ENCODE peak calls at places on chromosomes 6 and 20, in seven cellular contexts. One of them, this sample, is unnamed. For H3K4me1, the result is how much of the 10 kb centered on the place peaks cover.

GRCh38 chr6:17930321-17930993 is 57.0 kb downstream of the KIF13A start:
- DNase-seq in A549: no peak
- DNase-seq in IMR-90: peak
- DNase-seq in Caco-2: no peak
- DNase-seq in colonic mucosa: no peak
- DNase-seq in neural progenitor cell: no peak
- DNase-seq in GM23338: no peak
- DNase-seq in this sample: no peak

GRCh38 chr6:113630365-113630737 is 226.8 kb upstream of the MARCKS start:
- DNase-seq in Caco-2: no peak
- DNase-seq in IMR-90: peak
- DNase-seq in GM23338: no peak
- DNase-seq in A549: no peak
- DNase-seq in neural progenitor cell: no peak
- DNase-seq in colonic mucosa: no peak
- DNase-seq in this sample: peak

GRCh38 chr20:2900845-2901592 is 27.7 kb downstream of the PTPRA start:
- DNase-seq in colonic mucosa: no peak
- DNase-seq in A549: no peak
- DNase-seq in IMR-90: no peak
- DNase-seq in neural progenitor cell: no peak
- DNase-seq in GM23338: no peak
- DNase-seq in Caco-2: no peak
- DNase-seq in this sample: no peak

GRCh38 chr20:8946036-8946926 is 122.6 kb upstream of the PLCB4 start:
- DNase-seq in neural progenitor cell: peak
- DNase-seq in IMR-90: no peak
- DNase-seq in GM23338: no peak
- DNase-seq in colonic mucosa: no peak
- DNase-seq in Caco-2: no peak
- DNase-seq in A549: no peak
- DNase-seq in this sample: peak

GRCh38 chr6:160692369-160692959 is 9.6 kb upstream of the PLG start:
- DNase-seq in Caco-2: no peak
- DNase-seq in neural progenitor cell: no peak
- DNase-seq in A549: peak
- DNase-seq in IMR-90: no peak
- DNase-seq in colonic mucosa: no peak
- DNase-seq in GM23338: peak
- DNase-seq in this sample: no peak

GRCh38 chr20:51732454-51732791 is 35.8 kb downstream of the ATP9A start:
- DNase-seq in A549: no peak
- DNase-seq in colonic mucosa: no peak
- DNase-seq in GM23338: no peak
- DNase-seq in Caco-2: no peak
- DNase-seq in neural progenitor cell: no peak
- DNase-seq in IMR-90: peak
- DNase-seq in this sample: peak

GRCh38 chr6:12032783-12033573 is 20.9 kb downstream of the HIVEP1 start:
- DNase-seq in colonic mucosa: no peak
- DNase-seq in neural progenitor cell: no peak
- DNase-seq in Caco-2: no peak
- DNase-seq in GM23338: no peak
- DNase-seq in IMR-90: no peak
- DNase-seq in A549: no peak
- DNase-seq in this sample: no peak

GRCh38 chr20:20228351-20228750 is 139.6 kb upstream of the INSM1 start:
- DNase-seq in GM23338: no peak
- DNase-seq in Caco-2: no peak
- DNase-seq in colonic mucosa: no peak
- DNase-seq in A549: no peak
- DNase-seq in neural progenitor cell: no peak
- DNase-seq in IMR-90: no peak
- DNase-seq in this sample: no peak

GRCh38 chr6:112906737-112907136 is 559.6 kb downstream of the RFPL4B start:
- DNase-seq in neural progenitor cell: no peak
- DNase-seq in IMR-90: peak
- DNase-seq in GM23338: no peak
- DNase-seq in colonic mucosa: no peak
- DNase-seq in Caco-2: no peak
- DNase-seq in A549: no peak
- DNase-seq in this sample: peak

GRCh38 chr6:117272032-117272866 is 6.9 kb downstream of the VGLL2 start:
- DNase-seq in Caco-2: no peak
- DNase-seq in neural progenitor cell: peak
- DNase-seq in IMR-90: no peak
- DNase-seq in GM23338: peak
- DNase-seq in A549: no peak
- DNase-seq in colonic mucosa: no peak
- DNase-seq in this sample: no peak

GRCh38 chr20:17525650-17526049 is 5.5 kb downstream of the BFSP1 start:
- DNase-seq in A549: peak
- DNase-seq in Caco-2: peak
- DNase-seq in neural progenitor cell: peak
- DNase-seq in IMR-90: no peak
- DNase-seq in colonic mucosa: peak
- DNase-seq in GM23338: peak
- DNase-seq in this sample: no peak

GRCh38 chr6:135012764-135013163 is 41.9 kb downstream of the HBS1L start:
- DNase-seq in GM23338: no peak
- DNase-seq in colonic mucosa: no peak
- DNase-seq in neural progenitor cell: no peak
- DNase-seq in A549: no peak
- DNase-seq in Caco-2: no peak
- DNase-seq in IMR-90: peak
- DNase-seq in this sample: peak

GRCh38 chr6:78810146-78810545 is 57.2 kb upstream of the IRAK1BP1 start:
- DNase-seq in colonic mucosa: peak
- DNase-seq in neural progenitor cell: peak
- DNase-seq in Caco-2: peak
- DNase-seq in GM23338: peak
- DNase-seq in IMR-90: peak
- DNase-seq in A549: peak
- DNase-seq in this sample: peak

GRCh38 chr6:145457556-145457955 is 277.8 kb downstream of the EPM2A start:
- DNase-seq in neural progenitor cell: no peak
- DNase-seq in GM23338: no peak
- DNase-seq in Caco-2: no peak
- DNase-seq in colonic mucosa: no peak
- DNase-seq in A549: no peak
- DNase-seq in IMR-90: no peak
- DNase-seq in this sample: no peak

GRCh38 chr6:140636698-140637402 is 1262.4 kb upstream of the CITED2 start:
- DNase-seq in GM23338: peak
- DNase-seq in IMR-90: no peak
- DNase-seq in neural progenitor cell: no peak
- DNase-seq in Caco-2: no peak
- DNase-seq in colonic mucosa: no peak
- DNase-seq in A549: no peak
- DNase-seq in this sample: no peak

GRCh38 chr6:16697437-16698162 is 63.7 kb downstream of the ATXN1 start:
- DNase-seq in IMR-90: no peak
- DNase-seq in Caco-2: no peak
- DNase-seq in A549: no peak
- DNase-seq in GM23338: no peak
- DNase-seq in neural progenitor cell: no peak
- DNase-seq in colonic mucosa: no peak
- DNase-seq in this sample: no peak

GRCh38 chr20:52313335-52313963 is 121.9 kb upstream of the ZFP64 start:
- DNase-seq in IMR-90: peak
- DNase-seq in colonic mucosa: no peak
- DNase-seq in Caco-2: peak
- DNase-seq in neural progenitor cell: peak
- DNase-seq in GM23338: peak
- DNase-seq in A549: peak
- DNase-seq in this sample: peak

GRCh38 chr6:20479075-20479871 is 55.0 kb upstream of the CDKAL1 start:
- DNase-seq in A549: no peak
- DNase-seq in neural progenitor cell: no peak
- DNase-seq in IMR-90: no peak
- DNase-seq in GM23338: no peak
- DNase-seq in colonic mucosa: no peak
- DNase-seq in Caco-2: no peak
- DNase-seq in this sample: no peak

GRCh38 chr20:31566332-31566657 is 38.8 kb upstream of the ID1 start:
- DNase-seq in A549: no peak
- DNase-seq in colonic mucosa: no peak
- DNase-seq in Caco-2: no peak
- DNase-seq in neural progenitor cell: no peak
- DNase-seq in IMR-90: no peak
- DNase-seq in GM23338: no peak
- DNase-seq in this sample: no peak

DNA sequence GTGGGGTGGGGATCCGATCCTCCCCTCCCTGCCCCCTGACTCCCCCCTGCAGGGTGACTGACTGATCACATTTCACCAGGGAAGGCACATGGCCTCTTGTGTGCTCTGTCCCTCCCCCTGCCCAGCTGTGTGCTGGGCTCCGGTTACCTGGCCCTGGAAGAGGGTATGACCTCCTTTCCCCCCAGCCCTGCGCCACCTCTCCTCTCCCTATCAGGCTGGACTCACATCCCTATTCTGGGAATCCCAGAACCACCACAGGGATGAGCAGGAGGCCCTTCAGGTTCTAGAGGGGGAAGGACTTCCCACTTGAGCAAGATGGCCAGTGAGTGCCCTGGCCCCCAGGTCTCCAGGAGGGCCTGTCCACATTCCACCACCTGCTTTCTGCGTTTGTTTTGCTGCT is 2.1 kb upstream of the IP6K3 start:
- DNase-seq in A549: no peak
- DNase-seq in Caco-2: no peak
- DNase-seq in neural progenitor cell: peak
- DNase-seq in GM23338: no peak
- DNase-seq in IMR-90: no peak
- DNase-seq in colonic mucosa: no peak
- DNase-seq in this sample: no peak
- H3K4me1 ChIP-seq in A549: under half
- H3K4me1 ChIP-seq in Caco-2: under half
- H3K4me1 ChIP-seq in neural progenitor cell: half or more
- H3K4me1 ChIP-seq in GM23338: under half
- H3K4me1 ChIP-seq in IMR-90: under half
- H3K4me1 ChIP-seq in colonic mucosa: under half
- H3K4me1 ChIP-seq in this sample: under half

DNA sequence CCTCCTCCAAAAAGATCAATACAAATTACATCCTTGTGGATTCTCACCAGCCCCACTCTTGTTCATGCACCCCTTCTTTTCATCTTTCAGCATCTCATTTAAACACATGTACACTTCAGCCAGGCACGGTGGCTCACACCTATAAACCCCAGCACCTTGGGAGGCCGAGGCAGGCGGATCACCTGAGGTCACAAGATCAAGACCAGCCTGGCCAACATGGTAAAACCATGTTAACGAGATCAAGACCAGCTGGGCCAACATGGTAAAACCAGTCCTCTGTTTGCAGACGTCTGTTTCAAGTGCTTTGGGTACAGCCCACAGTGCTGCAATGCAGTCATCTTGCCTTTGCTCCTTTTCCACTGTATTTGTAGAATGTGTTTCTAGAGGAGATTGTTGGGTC is 45.3 kb downstream of the ZMYND8 start:
- DNase-seq in A549: no peak
- DNase-seq in GM23338: no peak
- DNase-seq in neural progenitor cell: no peak
- DNase-seq in IMR-90: no peak
- DNase-seq in Caco-2: no peak
- DNase-seq in colonic mucosa: no peak
- DNase-seq in this sample: no peak
- H3K4me1 ChIP-seq in A549: under half
- H3K4me1 ChIP-seq in GM23338: half or more
- H3K4me1 ChIP-seq in neural progenitor cell: half or more
- H3K4me1 ChIP-seq in IMR-90: under half
- H3K4me1 ChIP-seq in Caco-2: half or more
- H3K4me1 ChIP-seq in colonic mucosa: under half
- H3K4me1 ChIP-seq in this sample: under half

GRCh38 chr20:35731862-35732643 is 10.0 kb downstream of the RBM39 start:
- DNase-seq in GM23338: no peak
- DNase-seq in IMR-90: no peak
- DNase-seq in A549: no peak
- DNase-seq in colonic mucosa: no peak
- DNase-seq in Caco-2: no peak
- DNase-seq in neural progenitor cell: no peak
- DNase-seq in this sample: no peak

GRCh38 chr20:35729836-35730582 is 12.1 kb downstream of the RBM39 start:
- DNase-seq in colonic mucosa: no peak
- DNase-seq in IMR-90: no peak
- DNase-seq in Caco-2: no peak
- DNase-seq in GM23338: no peak
- DNase-seq in neural progenitor cell: no peak
- DNase-seq in A549: no peak
- DNase-seq in this sample: no peak

GRCh38 chr20:35732644-35732982 is 9.4 kb downstream of the RBM39 start:
- DNase-seq in GM23338: no peak
- DNase-seq in A549: no peak
- DNase-seq in IMR-90: no peak
- DNase-seq in Caco-2: no peak
- DNase-seq in neural progenitor cell: no peak
- DNase-seq in colonic mucosa: no peak
- DNase-seq in this sample: no peak

GRCh38 chr20:35730583-35731468 is 11.2 kb downstream of the RBM39 start:
- DNase-seq in Caco-2: no peak
- DNase-seq in GM23338: no peak
- DNase-seq in A549: no peak
- DNase-seq in neural progenitor cell: no peak
- DNase-seq in IMR-90: no peak
- DNase-seq in colonic mucosa: no peak
- DNase-seq in this sample: no peak

DNA sequence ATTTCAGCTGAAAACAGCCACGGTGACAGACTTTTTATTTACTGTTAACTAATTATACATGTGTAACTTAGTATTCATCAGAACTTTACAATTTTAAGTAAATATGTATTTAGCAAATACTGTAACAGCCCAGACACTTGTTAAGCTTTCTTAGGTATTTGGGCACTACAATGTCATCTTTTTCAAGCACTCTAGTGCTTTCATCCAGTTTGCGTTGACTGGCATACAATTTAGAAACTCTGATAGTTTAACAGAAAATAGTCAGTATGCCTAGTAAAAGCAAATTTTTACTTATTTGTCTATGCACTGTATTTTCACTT is 10.6 kb downstream of the RBM39 start:
- DNase-seq in neural progenitor cell: no peak
- DNase-seq in IMR-90: no peak
- DNase-seq in A549: no peak
- DNase-seq in colonic mucosa: no peak
- DNase-seq in GM23338: no peak
- DNase-seq in Caco-2: no peak
- DNase-seq in this sample: no peak
- H3K4me1 ChIP-seq in neural progenitor cell: under half
- H3K4me1 ChIP-seq in IMR-90: under half
- H3K4me1 ChIP-seq in A549: half or more
- H3K4me1 ChIP-seq in colonic mucosa: under half
- H3K4me1 ChIP-seq in GM23338: under half
- H3K4me1 ChIP-seq in Caco-2: half or more
- H3K4me1 ChIP-seq in this sample: half or more

DNA sequence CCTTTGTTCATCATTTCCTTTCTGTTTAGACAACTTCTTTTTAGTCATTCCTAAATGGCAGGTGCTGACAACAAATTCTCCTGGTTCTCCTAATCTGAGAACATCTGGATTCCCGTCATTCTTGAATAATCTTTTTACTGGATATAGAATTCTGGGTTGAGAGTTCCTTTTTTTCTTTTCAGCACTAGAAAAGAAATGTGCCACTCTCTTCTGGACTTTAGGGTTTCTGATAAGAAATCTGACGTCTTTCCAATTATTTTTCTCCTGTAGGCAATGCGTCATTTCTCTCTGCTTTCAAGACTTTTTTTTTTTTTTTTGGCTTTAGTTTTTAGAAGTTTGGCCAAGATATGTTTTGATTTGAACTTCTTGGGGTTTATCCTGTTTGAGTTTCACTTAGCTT is 66.0 kb upstream of the RNF24 start:
- DNase-seq in neural progenitor cell: no peak
- DNase-seq in GM23338: no peak
- DNase-seq in Caco-2: no peak
- DNase-seq in colonic mucosa: no peak
- DNase-seq in A549: no peak
- DNase-seq in IMR-90: no peak
- DNase-seq in this sample: no peak
- H3K4me1 ChIP-seq in neural progenitor cell: under half
- H3K4me1 ChIP-seq in GM23338: under half
- H3K4me1 ChIP-seq in Caco-2: under half
- H3K4me1 ChIP-seq in colonic mucosa: under half
- H3K4me1 ChIP-seq in A549: under half
- H3K4me1 ChIP-seq in IMR-90: under half
- H3K4me1 ChIP-seq in this sample: under half

This sample was measured in adipocyte.